ENCODE peak calls at places on chromosomes 2 and 18, in ten cellular contexts. S is body of pancreas; W is upper lobe of right lung; D is astrocyte; A is CD8-positive, alpha-beta T cell; Y is WERI-Rb-1; C is GM23248; I is HAP-1; G is uterus; H is kidney. P is an unnamed sample.

GRCh38 chr2:232457121-232458011 is 1.4 kb downstream of the ALPI start:
- DNase-seq in D (no peak), S (no peak), G (no peak), I (no peak), A (no peak), W (peak; percentile 55), Y (peak; percentile 4), H (no peak), C (no peak), P (no peak)

GRCh38 chr18:49613741-49614151 is 51.9 kb downstream of the LIPG start:
- DNase-seq in G (no peak), W (no peak), C (no peak), S (peak; percentile 27), Y (no peak), I (peak; percentile 33), D (peak; percentile 20), H (no peak), A (no peak), P (no peak)

GRCh38 chr18:76465630-76466409 is 29.2 kb downstream of the ZNF516 start:
- DNase-seq in G (no peak), H (no peak), A (no peak), D (no peak), Y (no peak), S (no peak), C (no peak), W (no peak), I (no peak), P (no peak)

GRCh38 chr2:120682654-120683053 is 53.0 kb upstream of the GLI2 start:
- DNase-seq in Y (no peak), G (no peak), W (no peak), H (no peak), I (no peak), D (peak; percentile 7), C (no peak), A (no peak), S (no peak), P (no peak)

GRCh38 chr18:76572517-76573247 is 77.6 kb upstream of the ZNF516 start:
- DNase-seq in D (no peak), C (no peak), G (no peak), A (no peak), I (no peak), W (no peak), Y (no peak), S (no peak), H (no peak), P (no peak)

GRCh38 chr2:96144481-96145027 is 686 bp downstream of the DUSP2 start:
- DNase-seq in A (no peak), Y (peak; percentile 39), C (no peak), S (peak; percentile 48), W (no peak), I (peak; percentile 54), H (peak; percentile 84), G (no peak), D (no peak), P (peak; percentile 24)

GRCh38 chr2:218429951-218430692 is 11.2 kb downstream of the VIL1 start:
- DNase-seq in G (no peak), Y (no peak), D (no peak), A (no peak), H (peak; percentile 41), S (no peak), I (no peak), C (no peak), W (peak; percentile 46), P (no peak)

GRCh38 chr2:107534926-107535325 is 291.8 kb upstream of the RGPD4 start:
- DNase-seq in S (no peak), Y (no peak), G (no peak), A (no peak), W (no peak), C (no peak), I (no peak), D (no peak), H (no peak), P (no peak)

GRCh38 chr2:241762321-241762932 is 14.2 kb upstream of the GAL3ST2 start:
- DNase-seq in A (no peak), W (peak; percentile 34), G (no peak), D (no peak), H (no peak), Y (peak; percentile 3), S (peak; percentile 6), I (peak; percentile 6), C (no peak), P (no peak)

GRCh38 chr2:8049851-8050571 is 631.8 kb upstream of the ID2 start:
- DNase-seq in G (no peak), W (no peak), Y (no peak), A (no peak), S (no peak), C (no peak), H (no peak), D (no peak), I (no peak), P (no peak)

GRCh38 chr2:19754907-19755306 is 146.9 kb downstream of the TTC32 start:
- DNase-seq in W (no peak), G (no peak), I (no peak), C (peak; percentile 37), A (no peak), D (peak; percentile 54), Y (peak; percentile 38), H (no peak), S (peak; percentile 22), P (no peak)

GRCh38 chr2:232142049-232142448 is 180.5 kb downstream of the DIS3L2 start:
- DNase-seq in W (no peak), A (no peak), I (peak; percentile 62), C (peak; percentile 37), S (peak; percentile 38), D (peak; percentile 8), H (no peak), Y (peak; percentile 50), G (peak; percentile 18), P (no peak)

GRCh38 chr2:150672311-150672710 is 184.8 kb upstream of the RND3 start:
- DNase-seq in S (no peak), H (no peak), C (peak; percentile 14), Y (no peak), I (no peak), D (peak; percentile 49), G (no peak), A (no peak), W (no peak), P (no peak)

GRCh38 chr2:31696068-31696467 is 115.3 kb upstream of the SRD5A2 start:
- DNase-seq in W (no peak), G (no peak), I (no peak), S (no peak), H (no peak), C (no peak), D (no peak), Y (no peak), A (no peak), P (no peak)
- H3K9me3 ChIP-seq in W (peaks cover 42% of the 10 kb centered on the region), G (peaks cover 36% of the 10 kb centered on the region), I (peaks cover 7% of the 10 kb centered on the region), S (peaks cover 5% of the 10 kb centered on the region), H (peaks cover 23% of the 10 kb centered on the region), C (peaks cover 3% of the 10 kb centered on the region), D (peaks cover 27% of the 10 kb centered on the region), Y (peaks cover 38% of the 10 kb centered on the region), A (peaks cover 30% of the 10 kb centered on the region), P (peaks cover 22% of the 10 kb centered on the region)

DNA sequence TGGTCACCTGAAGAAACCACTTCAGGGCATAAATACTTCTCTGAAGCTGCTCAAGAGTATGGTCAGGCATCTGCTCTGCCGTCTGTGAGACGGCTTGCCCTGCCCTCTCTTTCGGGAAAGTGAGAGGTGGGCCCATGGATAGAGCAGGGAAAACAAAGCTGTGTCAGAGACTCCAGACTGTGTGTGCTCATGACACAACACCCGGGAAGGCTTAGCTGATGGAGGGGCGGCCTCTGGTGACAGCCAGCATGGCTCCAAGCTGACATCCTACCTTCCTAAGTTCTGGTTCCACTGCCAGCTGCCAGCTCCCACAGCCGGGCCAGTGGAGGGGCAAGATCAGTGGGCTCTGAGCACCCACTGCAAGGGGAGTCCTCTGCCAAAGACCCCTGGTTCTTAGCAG is 215.3 kb downstream of the ANKRD30B start:
- DNase-seq in C (no peak), D (no peak), Y (no peak), H (no peak), S (no peak), W (no peak), I (no peak), A (no peak), G (no peak), P (no peak)
- H3K9me3 ChIP-seq in C (no peaks in the 10 kb centered on the region), D (peaks cover 4% of the 10 kb centered on the region), Y (no peaks in the 10 kb centered on the region), H (no peaks in the 10 kb centered on the region), S (no peaks in the 10 kb centered on the region), W (no peaks in the 10 kb centered on the region), I (no peaks in the 10 kb centered on the region), A (no peaks in the 10 kb centered on the region), G (no peaks in the 10 kb centered on the region), P (no peaks in the 10 kb centered on the region)

GRCh38 chr2:1223791-1224190 is 189.5 kb upstream of the TPO start:
- DNase-seq in S (no peak), I (no peak), C (no peak), W (no peak), Y (no peak), A (no peak), G (no peak), H (peak; percentile 50), D (no peak), P (no peak)

GRCh38 chr2:1226766-1227165 is 186.5 kb upstream of the TPO start:
- DNase-seq in G (no peak), A (no peak), W (no peak), C (no peak), H (no peak), S (no peak), D (no peak), Y (no peak), I (no peak), P (no peak)

GRCh38 chr2:1230155-1230893 is 182.9 kb upstream of the TPO start:
- DNase-seq in A (no peak), G (no peak), Y (no peak), W (no peak), S (no peak), H (no peak), D (no peak), I (no peak), C (no peak), P (no peak)

GRCh38 chr2:1224901-1225300 is 188.4 kb upstream of the TPO start:
- DNase-seq in I (no peak), C (no peak), Y (no peak), H (no peak), S (no peak), G (no peak), A (no peak), D (no peak), W (no peak), P (no peak)

GRCh38 chr2:1227289-1227900 is 185.9 kb upstream of the TPO start:
- DNase-seq in A (no peak), Y (no peak), H (peak; percentile 78), G (no peak), D (no peak), S (no peak), W (no peak), C (no peak), I (no peak), P (no peak)
- H3K9me3 ChIP-seq in A (no peaks in the 10 kb centered on the region), Y (peaks cover 5% of the 10 kb centered on the region), H (no peaks in the 10 kb centered on the region), G (no peaks in the 10 kb centered on the region), D (peaks cover 3% of the 10 kb centered on the region), S (no peaks in the 10 kb centered on the region), W (no peaks in the 10 kb centered on the region), C (no peaks in the 10 kb centered on the region), I (no peaks in the 10 kb centered on the region), P (no peaks in the 10 kb centered on the region)

DNA sequence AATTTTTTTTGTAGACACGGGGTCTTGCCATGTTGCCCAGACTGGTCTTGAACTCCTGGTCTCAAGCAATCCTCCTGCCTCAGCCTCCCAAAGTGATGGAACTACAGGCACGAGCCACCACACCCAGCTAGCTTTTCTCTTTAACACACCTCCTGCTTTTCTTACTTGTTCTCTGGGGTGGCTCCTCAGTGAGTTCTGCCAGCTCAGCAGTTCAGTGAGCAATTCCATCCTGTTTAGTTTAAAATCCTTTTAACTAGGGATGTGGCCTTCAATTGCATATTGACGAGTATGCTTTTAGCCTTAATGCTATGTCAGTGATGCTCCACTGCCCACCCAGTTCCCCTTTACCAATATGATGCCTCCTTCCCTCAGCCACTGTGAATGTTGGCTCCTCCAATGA is 16.1 kb downstream of the ZNF397 start:
- DNase-seq in C (no peak), A (no peak), Y (no peak), H (no peak), I (no peak), W (no peak), G (no peak), S (no peak), D (no peak), P (no peak)
- H3K9me3 ChIP-seq in C (peaks cover 15% of the 10 kb centered on the region), A (peaks cover 7% of the 10 kb centered on the region), Y (peaks cover 6% of the 10 kb centered on the region), H (no peaks in the 10 kb centered on the region), I (no peaks in the 10 kb centered on the region), W (no peaks in the 10 kb centered on the region), G (no peaks in the 10 kb centered on the region), S (no peaks in the 10 kb centered on the region), D (peaks cover 29% of the 10 kb centered on the region), P (peaks cover 4% of the 10 kb centered on the region)